ENCODE peak calls at places on chromosomes 1 and 21, in four cellular contexts. Z is IMR-90, I is H1, A is mesendoderm. J is an unnamed sample.

GRCh38 chr1:117788014-117788413 is 141.4 kb downstream of the GDAP2 start:
- DNase-seq in Z (no peak), I (no peak), A (no peak), J (no peak)

GRCh38 chr1:28282426-28283407 is 23.4 kb downstream of the SESN2 start:
- DNase-seq in Z (no peak), I (no peak), A (no peak), J (no peak)

GRCh38 chr21:42671778-42672593 is 18.6 kb downstream of the PDE9A start:
- DNase-seq in Z (no peak), I (no peak), A (no peak), J (no peak)

GRCh38 chr1:162590686-162591085 is 29.2 kb downstream of the UAP1 start:
- DNase-seq in Z (no peak), I (no peak), A (no peak), J (no peak)

GRCh38 chr1:56808385-56808784 is 10.8 kb downstream of the FYB2 start:
- DNase-seq in Z (no peak), I (no peak), A (no peak), J (no peak)

GRCh38 chr1:184935919-184936798 is 38.1 kb downstream of the NIBAN1 start:
- DNase-seq in Z (no peak), I (no peak), A (no peak), J (no peak)

GRCh38 chr1:12851779-12852178 is 3.3 kb upstream of the HNRNPCL1 start:
- DNase-seq in Z (no peak), I (no peak), A (no peak), J (no peak)

GRCh38 chr1:229664133-229664689 is 38.2 kb downstream of the URB2 start:
- DNase-seq in Z (peak), I (no peak), A (no peak), J (no peak)

GRCh38 chr1:214793708-214794107 is 190.7 kb downstream of the CENPF start:
- DNase-seq in Z (no peak), I (no peak), A (no peak), J (no peak)

GRCh38 chr1:59355361-59355760 is 58.5 kb downstream of the FGGY start:
- DNase-seq in Z (no peak), I (no peak), A (no peak), J (no peak)

GRCh38 chr1:53328490-53329182 is 766 bp upstream of the LRP8 start:
- DNase-seq in Z (no peak), I (peak), A (peak), J (peak)

GRCh38 chr1:29682171-29682917 is 446.0 kb downstream of the PTPRU start:
- DNase-seq in Z (no peak), I (peak), A (no peak), J (peak)

GRCh38 chr1:147246044-147246690 is 3.7 kb downstream of the CHD1L start:
- DNase-seq in Z (peak), I (no peak), A (no peak), J (no peak)

GRCh38 chr1:31505884-31506497 is 70.3 kb upstream of the TINAGL1 start:
- DNase-seq in Z (peak), I (no peak), A (no peak), J (peak)

GRCh38 chr1:232386721-232387510 is 243.0 kb downstream of the SIPA1L2 start:
- DNase-seq in Z (no peak), I (no peak), A (no peak), J (peak)

GRCh38 chr21:44643911-44644310 is 2.3 kb upstream of the KRTAP10-11 start:
- DNase-seq in Z (no peak), I (no peak), A (no peak), J (no peak)

GRCh38 chr1:37394574-37395464 is 79.6 kb upstream of the ZC3H12A start:
- DNase-seq in Z (no peak), I (peak), A (peak), J (peak)

GRCh38 chr1:23530750-23531651 is at the start of gene E2F2:
- DNase-seq in Z (peak), I (peak), A (peak), J (peak)

GRCh38 chr1:162230096-162230495 is 146.6 kb downstream of the SPATA46 start:
- DNase-seq in Z (no peak), I (peak), A (peak), J (peak)

GRCh38 chr1:6508154-6508875 is 16.8 kb upstream of the PLEKHG5 start:
- DNase-seq in Z (no peak), I (no peak), A (no peak), J (no peak)

GRCh38 chr1:83996621-83997020 is 2.3 kb downstream of the TTLL7 start:
- DNase-seq in Z (peak), I (no peak), A (no peak), J (no peak)

GRCh38 chr1:156086256-156086662 is 4.0 kb upstream of the MEX3A start:
- DNase-seq in Z (peak), I (no peak), A (no peak), J (no peak)

GRCh38 chr1:47023268-47024137 is at the start of gene CYP4X1:
- DNase-seq in Z (no peak), I (peak), A (peak), J (peak)

GRCh38 chr21:38311765-38312164 is 55.0 kb downstream of the KCNJ15 start:
- DNase-seq in Z (no peak), I (no peak), A (no peak), J (no peak)

GRCh38 chr1:166843769-166844596 is 4.7 kb downstream of the POGK start:
- DNase-seq in Z (peak), I (no peak), A (no peak), J (no peak)
- H3K56ac ChIP-seq in Z (no peak), I (no peak), A (no peak), J (no peak)

GRCh38 chr1:66626261-66626660 is 92.3 kb downstream of the SGIP1 start:
- DNase-seq in Z (no peak), I (no peak), A (no peak), J (no peak)

GRCh38 chr1:66628951-66629350 is 95.0 kb downstream of the SGIP1 start:
- DNase-seq in Z (no peak), I (no peak), A (no peak), J (no peak)

GRCh38 chr1:66618390-66618789 is 84.4 kb downstream of the SGIP1 start:
- DNase-seq in Z (peak), I (no peak), A (no peak), J (no peak)

GRCh38 chr1:66624412-66625060 is 90.6 kb downstream of the SGIP1 start:
- DNase-seq in Z (peak), I (no peak), A (no peak), J (no peak)

GRCh38 chr1:66623812-66624211 is 89.9 kb downstream of the SGIP1 start:
- DNase-seq in Z (peak), I (no peak), A (no peak), J (no peak)
- H3K56ac ChIP-seq in Z (no peak), I (no peak), A (no peak), J (no peak)

GRCh38 chr1:177122461-177122860 is 42.1 kb downstream of the ASTN1 start:
- DNase-seq in Z (no peak), I (no peak), A (no peak), J (no peak)

GRCh38 chr1:177124578-177125278 is 39.8 kb downstream of the ASTN1 start:
- DNase-seq in Z (no peak), I (no peak), A (no peak), J (no peak)

GRCh38 chr1:177122869-177123268 is 41.6 kb downstream of the ASTN1 start:
- DNase-seq in Z (no peak), I (no peak), A (no peak), J (no peak)

GRCh38 chr1:177128665-177129281 is 35.7 kb downstream of the ASTN1 start:
- DNase-seq in Z (no peak), I (no peak), A (no peak), J (no peak)

GRCh38 chr1:177126267-177126666 is 38.2 kb downstream of the ASTN1 start:
- DNase-seq in Z (no peak), I (no peak), A (no peak), J (no peak)
- H3K56ac ChIP-seq in Z (no peak), I (no peak), A (no peak), J (no peak)

GRCh38 chr1:234452566-234452965 is 26.4 kb downstream of the TARBP1 start:
- DNase-seq in Z (no peak), I (no peak), A (no peak), J (no peak)
- H3K56ac ChIP-seq in Z (no peak), I (no peak), A (no peak), J (no peak)

DNA sequence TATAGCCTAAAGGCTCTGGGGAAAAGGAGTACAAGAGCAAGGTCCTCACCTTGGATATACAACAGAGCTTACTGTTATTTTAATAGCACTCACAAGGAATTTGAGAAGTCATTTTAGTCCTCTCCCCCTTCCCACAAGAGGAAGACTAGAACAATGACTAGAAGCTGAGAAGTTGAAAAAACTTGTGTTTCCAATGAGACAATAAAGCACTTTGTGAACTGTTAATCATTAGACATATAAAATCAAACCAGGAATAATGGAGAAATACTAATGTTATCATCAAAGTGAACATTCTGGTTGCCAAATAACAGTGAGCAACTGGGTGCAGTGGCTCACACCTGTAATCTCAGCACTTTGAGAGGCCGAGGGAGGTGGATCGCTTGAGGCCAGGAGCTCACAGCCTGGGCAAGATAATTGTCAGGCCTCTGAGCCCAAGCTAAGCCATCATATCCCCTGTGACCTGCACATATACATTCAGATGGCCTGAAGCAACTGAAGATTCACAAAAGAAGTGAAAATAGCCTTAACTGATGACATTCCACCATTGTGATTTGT is 54.0 kb upstream of the RASAL2 start:
- DNase-seq in Z (no peak), I (no peak), A (no peak), J (no peak)
- H3K56ac ChIP-seq in Z (no peak), I (no peak), A (no peak), J (no peak)

GRCh38 chr1:54574158-54574778 is 26.2 kb downstream of the ACOT11 start:
- DNase-seq in Z (no peak), I (no peak), A (no peak), J (no peak)
- H3K56ac ChIP-seq in Z (no peak), I (no peak), A (no peak), J (no peak)